ENCODE peak calls at places on chromosomes 7 and 10, in five cellular contexts. One of them, this sample, is unnamed.

GRCh38 chr10:28939352-28940157 is 262.2 kb downstream of the BAMBI start:
- DNase-seq in upper lobe of right lung: peak; percentile 68
- DNase-seq in GM06990: no peak
- DNase-seq in esophagus squamous epithelium: no peak
- DNase-seq in CD4-positive, alpha-beta T cell: no peak
- DNase-seq in this sample: peak; percentile 77

GRCh38 chr7:129095258-129095657 is 40.3 kb upstream of the TNPO3 start:
- DNase-seq in upper lobe of right lung: no peak
- DNase-seq in GM06990: peak; percentile 68
- DNase-seq in esophagus squamous epithelium: no peak
- DNase-seq in CD4-positive, alpha-beta T cell: peak; percentile 17
- DNase-seq in this sample: no peak

GRCh38 chr10:29554660-29555059 is 80.1 kb downstream of the SVIL start:
- DNase-seq in upper lobe of right lung: no peak
- DNase-seq in GM06990: no peak
- DNase-seq in esophagus squamous epithelium: no peak
- DNase-seq in CD4-positive, alpha-beta T cell: no peak
- DNase-seq in this sample: peak; percentile 86

GRCh38 chr7:142500364-142500763 is 242.5 kb upstream of the PRSS58 start:
- DNase-seq in upper lobe of right lung: no peak
- DNase-seq in GM06990: no peak
- DNase-seq in esophagus squamous epithelium: no peak
- DNase-seq in CD4-positive, alpha-beta T cell: peak; percentile 21
- DNase-seq in this sample: no peak

GRCh38 chr7:122975341-122975740 is 20.2 kb downstream of the TAS2R16 start:
- DNase-seq in upper lobe of right lung: no peak
- DNase-seq in GM06990: no peak
- DNase-seq in esophagus squamous epithelium: no peak
- DNase-seq in CD4-positive, alpha-beta T cell: no peak
- DNase-seq in this sample: no peak

GRCh38 chr10:72034761-72035160 is 53.6 kb downstream of the SPOCK2 start:
- DNase-seq in upper lobe of right lung: no peak
- DNase-seq in GM06990: no peak
- DNase-seq in esophagus squamous epithelium: no peak
- DNase-seq in CD4-positive, alpha-beta T cell: no peak
- DNase-seq in this sample: no peak

GRCh38 chr7:85021090-85021704 is 165.7 kb downstream of the SEMA3D start:
- DNase-seq in upper lobe of right lung: no peak
- DNase-seq in GM06990: no peak
- DNase-seq in esophagus squamous epithelium: no peak
- DNase-seq in CD4-positive, alpha-beta T cell: no peak
- DNase-seq in this sample: peak; percentile 45

GRCh38 chr10:129742742-129743550 is 221.1 kb downstream of the EBF3 start:
- DNase-seq in upper lobe of right lung: peak; percentile 50
- DNase-seq in GM06990: no peak
- DNase-seq in esophagus squamous epithelium: no peak
- DNase-seq in CD4-positive, alpha-beta T cell: no peak
- DNase-seq in this sample: no peak

GRCh38 chr7:96998765-96999164 is 6.6 kb upstream of the DLX6 start:
- DNase-seq in upper lobe of right lung: no peak
- DNase-seq in GM06990: no peak
- DNase-seq in esophagus squamous epithelium: no peak
- DNase-seq in CD4-positive, alpha-beta T cell: no peak
- DNase-seq in this sample: no peak

GRCh38 chr10:102519246-102519805 is 15.6 kb downstream of the SUFU start:
- DNase-seq in upper lobe of right lung: no peak
- DNase-seq in GM06990: no peak
- DNase-seq in esophagus squamous epithelium: no peak
- DNase-seq in CD4-positive, alpha-beta T cell: no peak
- DNase-seq in this sample: no peak

GRCh38 chr7:11584406-11585031 is 247.5 kb downstream of the THSD7A start:
- DNase-seq in upper lobe of right lung: no peak
- DNase-seq in GM06990: no peak
- DNase-seq in esophagus squamous epithelium: no peak
- DNase-seq in CD4-positive, alpha-beta T cell: no peak
- DNase-seq in this sample: no peak

GRCh38 chr10:114024876-114025609 is 18.6 kb upstream of the ADRB1 start:
- DNase-seq in upper lobe of right lung: no peak
- DNase-seq in GM06990: peak; percentile 86
- DNase-seq in esophagus squamous epithelium: no peak
- DNase-seq in CD4-positive, alpha-beta T cell: no peak
- DNase-seq in this sample: peak; percentile 71

GRCh38 chr7:25665903-25666670 is 437.8 kb upstream of the NPVF start:
- DNase-seq in upper lobe of right lung: no peak
- DNase-seq in GM06990: no peak
- DNase-seq in esophagus squamous epithelium: no peak
- DNase-seq in CD4-positive, alpha-beta T cell: no peak
- DNase-seq in this sample: no peak

GRCh38 chr7:18896343-18896975 is 221.0 kb downstream of the TWIST1 start:
- DNase-seq in upper lobe of right lung: no peak
- DNase-seq in GM06990: no peak
- DNase-seq in esophagus squamous epithelium: no peak
- DNase-seq in CD4-positive, alpha-beta T cell: no peak
- DNase-seq in this sample: peak; percentile 47

GRCh38 chr10:106185991-106186390 is 978.5 kb downstream of the SORCS1 start:
- DNase-seq in upper lobe of right lung: no peak
- DNase-seq in GM06990: no peak
- DNase-seq in esophagus squamous epithelium: no peak
- DNase-seq in CD4-positive, alpha-beta T cell: no peak
- DNase-seq in this sample: peak; percentile 44

GRCh38 chr7:137258552-137258951 is 85.0 kb downstream of the PTN start:
- DNase-seq in upper lobe of right lung: no peak
- DNase-seq in GM06990: no peak
- DNase-seq in esophagus squamous epithelium: no peak
- DNase-seq in CD4-positive, alpha-beta T cell: no peak
- DNase-seq in this sample: no peak

DNA sequence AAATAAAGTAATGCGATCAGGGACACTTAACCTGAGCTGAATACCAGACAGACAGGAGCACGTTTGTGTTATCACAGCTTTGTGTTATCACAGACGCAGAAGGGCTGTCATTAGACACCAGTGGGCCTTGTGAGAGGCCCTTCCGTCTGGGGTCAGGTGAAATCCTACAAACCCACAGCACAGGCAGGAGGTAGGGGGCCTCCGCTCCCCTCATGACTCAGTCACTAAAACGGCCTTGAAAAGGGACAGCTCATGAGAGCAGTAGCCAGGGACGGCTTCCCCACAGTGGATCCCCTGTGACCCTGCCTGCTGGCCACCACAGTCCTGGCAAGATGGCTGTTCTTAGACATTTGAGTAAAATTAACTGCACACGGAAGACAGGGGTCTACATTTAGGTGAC is 215.8 kb upstream of the PPP2R2D start:
- DNase-seq in upper lobe of right lung: peak; percentile 0
- DNase-seq in GM06990: no peak
- DNase-seq in esophagus squamous epithelium: no peak
- DNase-seq in CD4-positive, alpha-beta T cell: no peak
- DNase-seq in this sample: no peak
- H3K27me3 ChIP-seq in upper lobe of right lung: no peaks in the 10 kb centered on the region
- H3K27me3 ChIP-seq in GM06990: no peaks in the 10 kb centered on the region
- H3K27me3 ChIP-seq in esophagus squamous epithelium: no peaks in the 10 kb centered on the region
- H3K27me3 ChIP-seq in CD4-positive, alpha-beta T cell: no peaks in the 10 kb centered on the region
- H3K27me3 ChIP-seq in this sample: no peaks in the 10 kb centered on the region

GRCh38 chr10:100669616-100670015 is 75.8 kb upstream of the PAX2 start:
- DNase-seq in upper lobe of right lung: no peak
- DNase-seq in GM06990: no peak
- DNase-seq in esophagus squamous epithelium: no peak
- DNase-seq in CD4-positive, alpha-beta T cell: no peak
- DNase-seq in this sample: no peak
- H3K27me3 ChIP-seq in upper lobe of right lung: peaks cover 79% of the 10 kb centered on the region
- H3K27me3 ChIP-seq in GM06990: peaks cover 2% of the 10 kb centered on the region
- H3K27me3 ChIP-seq in esophagus squamous epithelium: peaks cover 5% of the 10 kb centered on the region
- H3K27me3 ChIP-seq in CD4-positive, alpha-beta T cell: peaks cover 74% of the 10 kb centered on the region
- H3K27me3 ChIP-seq in this sample: peaks cover 28% of the 10 kb centered on the region

DNA sequence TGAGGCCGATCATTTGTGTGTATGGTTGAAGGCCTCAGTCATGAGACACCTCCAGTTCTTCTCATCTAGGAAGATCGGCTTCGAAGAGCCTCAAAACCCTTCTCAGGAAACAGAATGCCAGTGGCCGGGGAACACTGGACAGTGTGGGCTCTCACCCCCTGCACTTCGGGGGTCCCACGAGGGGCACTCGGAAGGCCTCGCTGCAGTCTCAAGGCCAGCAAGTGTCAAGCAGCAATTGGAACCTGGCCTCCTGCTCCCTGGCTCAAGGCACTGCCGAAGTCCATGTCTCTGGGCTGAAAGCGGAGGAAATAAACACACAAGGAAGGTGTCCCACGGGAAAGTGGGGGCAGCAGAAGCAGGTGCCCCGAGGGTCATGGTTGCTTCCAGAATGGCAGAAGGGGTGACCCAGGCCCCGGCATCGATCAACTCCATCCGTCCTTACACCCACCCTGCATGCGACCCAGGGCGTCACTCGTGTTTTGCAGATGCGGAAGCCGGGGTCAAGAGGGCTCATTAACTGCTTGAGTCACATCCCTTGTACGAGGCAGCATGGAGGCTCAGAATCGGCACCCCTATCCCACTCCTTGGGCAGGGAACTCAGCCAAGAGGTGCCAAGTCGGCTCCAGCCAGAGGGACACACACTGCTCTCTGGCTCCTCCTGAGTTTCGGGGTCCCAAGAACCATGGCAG is 231.3 kb upstream of the SHH start:
- DNase-seq in upper lobe of right lung: no peak
- DNase-seq in GM06990: no peak
- DNase-seq in esophagus squamous epithelium: no peak
- DNase-seq in CD4-positive, alpha-beta T cell: no peak
- DNase-seq in this sample: no peak
- H3K27me3 ChIP-seq in upper lobe of right lung: peaks cover 4% of the 10 kb centered on the region
- H3K27me3 ChIP-seq in GM06990: no peaks in the 10 kb centered on the region
- H3K27me3 ChIP-seq in esophagus squamous epithelium: no peaks in the 10 kb centered on the region
- H3K27me3 ChIP-seq in CD4-positive, alpha-beta T cell: no peaks in the 10 kb centered on the region
- H3K27me3 ChIP-seq in this sample: no peaks in the 10 kb centered on the region

GRCh38 chr10:6054884-6055283 is 7.3 kb downstream of the IL2RA start:
- DNase-seq in upper lobe of right lung: no peak
- DNase-seq in GM06990: no peak
- DNase-seq in esophagus squamous epithelium: no peak
- DNase-seq in CD4-positive, alpha-beta T cell: no peak
- DNase-seq in this sample: no peak

GRCh38 chr10:6050801-6051445 is 11.2 kb downstream of the IL2RA start:
- DNase-seq in upper lobe of right lung: peak; percentile 75
- DNase-seq in GM06990: peak; percentile 89
- DNase-seq in esophagus squamous epithelium: peak; percentile 19
- DNase-seq in CD4-positive, alpha-beta T cell: peak; percentile 92
- DNase-seq in this sample: peak; percentile 71

GRCh38 chr10:6053816-6054581 is 8.2 kb downstream of the IL2RA start:
- DNase-seq in upper lobe of right lung: peak; percentile 76
- DNase-seq in GM06990: no peak
- DNase-seq in esophagus squamous epithelium: no peak
- DNase-seq in CD4-positive, alpha-beta T cell: no peak
- DNase-seq in this sample: no peak

GRCh38 chr10:6053303-6053702 is 8.9 kb downstream of the IL2RA start:
- DNase-seq in upper lobe of right lung: no peak
- DNase-seq in GM06990: no peak
- DNase-seq in esophagus squamous epithelium: no peak
- DNase-seq in CD4-positive, alpha-beta T cell: no peak
- DNase-seq in this sample: no peak

GRCh38 chr10:6052247-6053221 is 9.6 kb downstream of the IL2RA start:
- DNase-seq in upper lobe of right lung: no peak
- DNase-seq in GM06990: peak; percentile 60
- DNase-seq in esophagus squamous epithelium: no peak
- DNase-seq in CD4-positive, alpha-beta T cell: peak; percentile 65
- DNase-seq in this sample: no peak
- H3K27me3 ChIP-seq in upper lobe of right lung: no peaks in the 10 kb centered on the region
- H3K27me3 ChIP-seq in GM06990: no peaks in the 10 kb centered on the region
- H3K27me3 ChIP-seq in esophagus squamous epithelium: no peaks in the 10 kb centered on the region
- H3K27me3 ChIP-seq in CD4-positive, alpha-beta T cell: no peaks in the 10 kb centered on the region
- H3K27me3 ChIP-seq in this sample: no peaks in the 10 kb centered on the region

GRCh38 chr10:99525897-99526296 is 6.8 kb upstream of the NKX2-3 start:
- DNase-seq in upper lobe of right lung: no peak
- DNase-seq in GM06990: no peak
- DNase-seq in esophagus squamous epithelium: no peak
- DNase-seq in CD4-positive, alpha-beta T cell: no peak
- DNase-seq in this sample: no peak

GRCh38 chr10:99522511-99523250 is 10.1 kb upstream of the NKX2-3 start:
- DNase-seq in upper lobe of right lung: no peak
- DNase-seq in GM06990: no peak
- DNase-seq in esophagus squamous epithelium: no peak
- DNase-seq in CD4-positive, alpha-beta T cell: no peak
- DNase-seq in this sample: no peak

GRCh38 chr10:99524736-99525380 is 7.9 kb upstream of the NKX2-3 start:
- DNase-seq in upper lobe of right lung: no peak
- DNase-seq in GM06990: no peak
- DNase-seq in esophagus squamous epithelium: no peak
- DNase-seq in CD4-positive, alpha-beta T cell: no peak
- DNase-seq in this sample: no peak

GRCh38 chr10:99523251-99523773 is 9.4 kb upstream of the NKX2-3 start:
- DNase-seq in upper lobe of right lung: no peak
- DNase-seq in GM06990: no peak
- DNase-seq in esophagus squamous epithelium: no peak
- DNase-seq in CD4-positive, alpha-beta T cell: no peak
- DNase-seq in this sample: no peak

GRCh38 chr10:99524050-99524666 is 8.6 kb upstream of the NKX2-3 start:
- DNase-seq in upper lobe of right lung: no peak
- DNase-seq in GM06990: no peak
- DNase-seq in esophagus squamous epithelium: no peak
- DNase-seq in CD4-positive, alpha-beta T cell: no peak
- DNase-seq in this sample: no peak
- H3K27me3 ChIP-seq in upper lobe of right lung: peaks cover 100% of the 10 kb centered on the region
- H3K27me3 ChIP-seq in GM06990: no peaks in the 10 kb centered on the region
- H3K27me3 ChIP-seq in esophagus squamous epithelium: peaks cover 75% of the 10 kb centered on the region
- H3K27me3 ChIP-seq in CD4-positive, alpha-beta T cell: peaks cover 87% of the 10 kb centered on the region
- H3K27me3 ChIP-seq in this sample: peaks cover 90% of the 10 kb centered on the region

GRCh38 chr7:42832672-42833071 is 79.2 kb downstream of the C7orf25 start:
- DNase-seq in upper lobe of right lung: no peak
- DNase-seq in GM06990: no peak
- DNase-seq in esophagus squamous epithelium: no peak
- DNase-seq in CD4-positive, alpha-beta T cell: no peak
- DNase-seq in this sample: no peak

GRCh38 chr7:42831953-42832522 is 79.8 kb downstream of the C7orf25 start:
- DNase-seq in upper lobe of right lung: no peak
- DNase-seq in GM06990: no peak
- DNase-seq in esophagus squamous epithelium: no peak
- DNase-seq in CD4-positive, alpha-beta T cell: no peak
- DNase-seq in this sample: no peak

GRCh38 chr7:42831051-42831952 is 80.6 kb downstream of the C7orf25 start:
- DNase-seq in upper lobe of right lung: peak; percentile 61
- DNase-seq in GM06990: no peak
- DNase-seq in esophagus squamous epithelium: no peak
- DNase-seq in CD4-positive, alpha-beta T cell: no peak
- DNase-seq in this sample: peak; percentile 66

GRCh38 chr7:42833411-42833810 is 78.5 kb downstream of the C7orf25 start:
- DNase-seq in upper lobe of right lung: no peak
- DNase-seq in GM06990: no peak
- DNase-seq in esophagus squamous epithelium: no peak
- DNase-seq in CD4-positive, alpha-beta T cell: no peak
- DNase-seq in this sample: peak; percentile 14
- H3K27me3 ChIP-seq in upper lobe of right lung: no peaks in the 10 kb centered on the region
- H3K27me3 ChIP-seq in GM06990: no peaks in the 10 kb centered on the region
- H3K27me3 ChIP-seq in esophagus squamous epithelium: no peaks in the 10 kb centered on the region
- H3K27me3 ChIP-seq in CD4-positive, alpha-beta T cell: no peaks in the 10 kb centered on the region
- H3K27me3 ChIP-seq in this sample: no peaks in the 10 kb centered on the region